ENCODE peak calls at places on chromosomes 4 and X, in nine cellular contexts. C is body of pancreas, M is A549, V is cardiac muscle cell, U is ovary, O is heart right ventricle, N is neural progenitor cell, Z is tibial artery, X is foreskin keratinocyte. K is an unnamed sample. For H3K4me1, the result is how much of the 10 kb centered on the place peaks cover.

GRCh38 chr4:139144161-139144859 is 32.7 kb downstream of the ELF2 start:
- DNase-seq in C (no peak), M (no peak), V (peak), U (no peak), O (peak), N (peak), Z (peak), X (peak), K (no peak)

GRCh38 chr4:113762851-113763172 is 1.3 kb upstream of the CAMK2D start:
- DNase-seq in C (no peak), M (no peak), V (no peak), U (no peak), O (no peak), N (no peak), Z (no peak), X (no peak), K (no peak)

GRCh38 chrX:136039968-136040367 is 54.7 kb downstream of the SLC9A6 start:
- DNase-seq in C (no peak), M (no peak), V (no peak), U (no peak), O (no peak), N (no peak), Z (no peak), X (no peak), K (no peak)

GRCh38 chr4:172850838-172851237 is 317.8 kb upstream of the GALNT7 start:
- DNase-seq in C (no peak), M (no peak), V (peak), U (no peak), O (no peak), N (no peak), Z (no peak), X (peak), K (no peak)

GRCh38 chr4:113825272-113825671 is 63.7 kb upstream of the CAMK2D start:
- DNase-seq in C (no peak), M (no peak), V (no peak), U (no peak), O (no peak), N (no peak), Z (no peak), X (no peak), K (no peak)

GRCh38 chr4:73392936-73393335 is 11.2 kb upstream of the ALB start:
- DNase-seq in C (no peak), M (no peak), V (no peak), U (no peak), O (no peak), N (no peak), Z (no peak), X (no peak), K (no peak)

GRCh38 chr4:37225778-37226177 is 18.8 kb upstream of the NWD2 start:
- DNase-seq in C (no peak), M (no peak), V (no peak), U (no peak), O (no peak), N (no peak), Z (no peak), X (no peak), K (no peak)

GRCh38 chr4:76614589-76614988 is 179.6 kb downstream of the SHROOM3 start:
- DNase-seq in C (no peak), M (no peak), V (no peak), U (no peak), O (no peak), N (no peak), Z (no peak), X (no peak), K (no peak)

GRCh38 chrX:107454302-107454701 is 4.8 kb downstream of the FRMPD3 start:
- DNase-seq in C (no peak), M (no peak), V (no peak), U (no peak), O (no peak), N (no peak), Z (no peak), X (peak), K (no peak)

GRCh38 chr4:129062580-129062979 is 30.8 kb downstream of the SCLT1 start:
- DNase-seq in C (no peak), M (no peak), V (no peak), U (no peak), O (no peak), N (no peak), Z (no peak), X (no peak), K (no peak)

GRCh38 chr4:2248044-2248780 is 6.3 kb upstream of the HAUS3 start:
- DNase-seq in C (peak), M (no peak), V (no peak), U (no peak), O (no peak), N (no peak), Z (peak), X (no peak), K (no peak)

GRCh38 chr4:103645991-103646390 is 73.8 kb downstream of the TACR3 start:
- DNase-seq in C (no peak), M (no peak), V (no peak), U (no peak), O (no peak), N (no peak), Z (no peak), X (no peak), K (no peak)

GRCh38 chr4:71635094-71635493 is 148.8 kb downstream of the GC start:
- DNase-seq in C (no peak), M (no peak), V (peak), U (no peak), O (no peak), N (no peak), Z (no peak), X (no peak), K (no peak)

GRCh38 chr4:17095771-17096170 is 197.3 kb upstream of the LDB2 start:
- DNase-seq in C (no peak), M (no peak), V (no peak), U (no peak), O (no peak), N (no peak), Z (no peak), X (no peak), K (no peak)

GRCh38 chr4:37964734-37965457 is 4.7 kb downstream of the PTTG2 start:
- DNase-seq in C (no peak), M (no peak), V (no peak), U (no peak), O (no peak), N (no peak), Z (no peak), X (no peak), K (no peak)

GRCh38 chrX:47176101-47176740 is 17.4 kb upstream of the UBA1 start:
- DNase-seq in C (no peak), M (no peak), V (no peak), U (no peak), O (no peak), N (no peak), Z (no peak), X (no peak), K (no peak)

GRCh38 chr4:30901781-30902479 is 181.8 kb downstream of the PCDH7 start:
- DNase-seq in C (no peak), M (no peak), V (no peak), U (no peak), O (no peak), N (no peak), Z (no peak), X (no peak), K (no peak)

GRCh38 chr4:89829470-89830138 is 7.4 kb downstream of the SNCA start:
- DNase-seq in C (no peak), M (no peak), V (peak), U (no peak), O (no peak), N (no peak), Z (peak), X (peak), K (peak)

GRCh38 chrX:123731258-123731986 is 1.4 kb downstream of the THOC2 start:
- DNase-seq in C (no peak), M (peak), V (peak), U (peak), O (no peak), N (peak), Z (no peak), X (no peak), K (no peak)

GRCh38 chrX:120419465-120419864 is 49.6 kb downstream of the LAMP2 start:
- DNase-seq in C (no peak), M (no peak), V (no peak), U (no peak), O (no peak), N (no peak), Z (no peak), X (no peak), K (no peak)

GRCh38 chr4:118749347-118749988 is 64.3 kb downstream of the METTL14 start:
- DNase-seq in C (no peak), M (no peak), V (no peak), U (no peak), O (no peak), N (no peak), Z (no peak), X (no peak), K (no peak)

GRCh38 chr4:173181769-173182374 is 13.3 kb downstream of the GALNT7 start:
- DNase-seq in C (no peak), M (no peak), V (peak), U (no peak), O (no peak), N (no peak), Z (no peak), X (peak), K (no peak)

GRCh38 chr4:38089961-38090360 is 129.8 kb downstream of the PTTG2 start:
- DNase-seq in C (no peak), M (no peak), V (no peak), U (no peak), O (no peak), N (no peak), Z (no peak), X (no peak), K (no peak)

GRCh38 chr4:92346289-92346688 is 42.5 kb downstream of the GRID2 start:
- DNase-seq in C (no peak), M (no peak), V (no peak), U (no peak), O (no peak), N (no peak), Z (no peak), X (no peak), K (no peak)

GRCh38 chr4:92529510-92529909 is 225.7 kb downstream of the GRID2 start:
- DNase-seq in C (no peak), M (no peak), V (no peak), U (no peak), O (no peak), N (no peak), Z (no peak), X (no peak), K (no peak)

GRCh38 chr4:95129036-95129435 is 371.3 kb downstream of the BMPR1B start:
- DNase-seq in C (no peak), M (no peak), V (peak), U (no peak), O (no peak), N (no peak), Z (no peak), X (no peak), K (no peak)

GRCh38 chr4:95124906-95125504 is 367.2 kb downstream of the BMPR1B start:
- DNase-seq in C (no peak), M (peak), V (peak), U (peak), O (no peak), N (peak), Z (no peak), X (no peak), K (no peak)

DNA sequence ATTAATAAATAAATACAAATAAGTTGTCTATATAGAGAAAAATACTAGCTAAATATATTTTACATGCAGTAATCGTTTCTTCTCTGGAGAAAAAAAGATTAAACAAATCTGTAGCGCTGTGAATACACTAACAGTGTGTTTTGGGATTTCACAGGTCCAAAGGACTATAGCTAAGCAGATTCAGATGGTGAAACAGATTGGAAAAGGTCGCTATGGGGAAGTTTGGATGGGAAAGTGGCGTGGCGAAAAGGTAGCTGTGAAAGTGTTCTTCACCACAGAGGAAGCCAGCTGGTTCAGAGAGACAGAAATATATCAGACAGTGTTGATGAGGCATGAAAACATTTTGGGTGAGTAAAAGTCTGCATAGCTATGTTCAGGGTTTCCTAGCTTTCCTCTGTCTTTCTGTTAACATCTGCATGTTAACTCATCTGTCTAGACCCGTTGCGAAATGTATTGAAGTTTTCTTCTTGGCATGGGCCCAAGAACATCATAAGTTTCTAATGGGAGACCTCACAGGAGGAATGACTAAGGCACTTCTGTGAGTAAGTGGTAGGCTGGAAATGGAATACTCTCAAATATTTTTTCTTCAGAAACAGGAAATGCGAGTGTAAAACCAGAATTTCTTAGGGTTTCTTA is 372.1 kb downstream of the BMPR1B start:
- DNase-seq in C (peak), M (peak), V (peak), U (no peak), O (no peak), N (no peak), Z (peak), X (peak), K (no peak)
- TF ChIP-seq CTCF in C (no peak), M (no peak), V (no peak), U (no peak), O (no peak), N (no peak), Z (no peak), X (no peak), K (no peak)

GRCh38 chr4:8472689-8473197 is 32.2 kb downstream of the TRMT44 start:
- DNase-seq in C (no peak), M (no peak), V (peak), U (peak), O (peak), N (no peak), Z (peak), X (no peak), K (no peak)
- H3K4me1 ChIP-seq in C (under half), M (under half), V (under half), U (under half), O (under half), N (under half), Z (under half), X (under half), K (under half)

DNA sequence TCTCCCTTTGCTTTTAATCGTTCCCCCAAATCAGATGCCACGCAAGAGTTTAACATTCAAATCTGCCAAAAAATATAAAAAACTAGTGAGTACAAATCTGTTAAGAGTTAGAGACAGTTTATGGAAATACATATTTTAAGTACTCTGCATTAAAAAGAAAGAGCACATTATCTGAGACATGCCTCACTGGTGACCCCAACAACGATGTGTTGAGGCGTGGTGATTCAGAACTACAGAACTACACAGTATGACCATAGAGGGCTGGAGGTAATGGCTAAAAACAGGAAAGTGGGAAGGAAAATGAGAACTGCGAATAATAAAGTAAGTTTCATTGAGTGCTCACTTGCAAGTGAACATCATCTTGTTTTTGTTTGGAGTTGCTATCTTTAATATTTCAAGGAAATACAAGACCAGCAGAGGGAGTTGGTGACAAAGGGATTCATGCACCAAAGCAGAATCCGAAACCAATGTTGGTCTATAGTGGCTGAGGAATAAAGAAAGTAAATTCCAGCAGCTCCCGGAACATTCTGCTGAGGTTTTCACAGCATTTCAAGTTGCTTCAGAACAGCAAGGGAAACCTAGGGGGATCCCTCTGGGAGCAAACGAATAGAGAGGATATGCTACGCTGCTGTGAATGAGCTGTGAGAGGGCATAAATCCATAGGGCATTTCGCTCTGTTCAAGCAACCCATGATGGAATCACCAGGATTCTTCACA is 92.2 kb downstream of the DCHS2 start:
- DNase-seq in C (no peak), M (peak), V (peak), U (no peak), O (no peak), N (peak), Z (no peak), X (no peak), K (peak)
- TF ChIP-seq CTCF in C (peak), M (peak), V (peak), U (peak), O (no peak), N (peak), Z (peak), X (peak), K (no peak)

GRCh38 chrX:68932611-68933010 is 103.8 kb downstream of the EFNB1 start:
- DNase-seq in C (no peak), M (no peak), V (peak), U (no peak), O (no peak), N (no peak), Z (no peak), X (no peak), K (no peak)
- H3K4me1 ChIP-seq in C (under half), M (under half), V (under half), U (under half), O (under half), N (under half), Z (under half), X (under half), K (under half)

GRCh38 chr4:160175064-160175643 is 1072.3 kb downstream of the RAPGEF2 start:
- DNase-seq in C (no peak), M (no peak), V (no peak), U (no peak), O (no peak), N (peak), Z (no peak), X (peak), K (no peak)
- TF ChIP-seq CTCF in C (no peak), M (no peak), V (no peak), U (no peak), O (no peak), N (peak), Z (no peak), X (no peak), K (peak)

GRCh38 chr4:1244081-1244977 is 4.6 kb downstream of the CTBP1 start:
- DNase-seq in C (peak), M (no peak), V (no peak), U (peak), O (peak), N (no peak), Z (peak), X (no peak), K (no peak)

GRCh38 chr4:1242506-1243450 is 6.2 kb downstream of the CTBP1 start:
- DNase-seq in C (peak), M (no peak), V (no peak), U (peak), O (peak), N (no peak), Z (peak), X (no peak), K (peak)

GRCh38 chr4:1241936-1242505 is 6.9 kb downstream of the CTBP1 start:
- DNase-seq in C (peak), M (no peak), V (no peak), U (peak), O (peak), N (no peak), Z (peak), X (no peak), K (peak)

GRCh38 chr4:1244978-1245471 is 3.9 kb downstream of the CTBP1 start:
- DNase-seq in C (peak), M (no peak), V (no peak), U (no peak), O (peak), N (no peak), Z (peak), X (no peak), K (no peak)

DNA sequence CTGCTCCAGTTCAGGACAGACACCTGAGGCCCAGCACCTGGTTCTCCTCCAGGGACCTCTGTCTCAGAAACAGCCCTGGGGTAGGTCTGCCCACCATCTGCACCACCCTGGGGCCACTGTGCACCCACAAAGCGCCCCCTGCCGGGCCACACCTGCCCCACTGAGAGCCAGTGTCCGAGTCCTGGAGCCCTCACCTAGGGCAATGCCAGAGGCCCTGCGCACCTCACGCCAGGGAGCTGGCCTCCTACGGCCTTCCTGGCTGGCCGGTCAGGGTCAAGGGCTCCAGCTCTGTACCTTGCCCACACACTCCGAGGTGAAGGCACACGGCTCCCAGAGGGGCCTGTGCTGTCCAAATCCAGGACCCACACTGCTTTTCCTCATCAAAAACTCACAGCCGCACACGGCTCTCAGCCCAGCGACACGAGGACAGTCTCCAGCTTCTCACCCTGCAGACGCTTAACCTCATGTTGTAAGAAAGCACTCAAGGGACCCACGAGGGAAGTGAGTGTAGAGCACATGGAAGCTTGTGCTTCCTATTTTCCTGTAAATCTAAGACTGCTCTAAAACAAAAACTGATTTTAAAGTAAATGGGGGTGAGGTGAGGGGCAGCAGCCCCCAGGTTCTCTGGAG is 5.4 kb downstream of the CTBP1 start:
- DNase-seq in C (peak), M (no peak), V (no peak), U (no peak), O (peak), N (no peak), Z (peak), X (no peak), K (peak)
- H3K4me1 ChIP-seq in C (half or more), M (under half), V (under half), U (under half), O (half or more), N (under half), Z (half or more), X (under half), K (under half)

DNA sequence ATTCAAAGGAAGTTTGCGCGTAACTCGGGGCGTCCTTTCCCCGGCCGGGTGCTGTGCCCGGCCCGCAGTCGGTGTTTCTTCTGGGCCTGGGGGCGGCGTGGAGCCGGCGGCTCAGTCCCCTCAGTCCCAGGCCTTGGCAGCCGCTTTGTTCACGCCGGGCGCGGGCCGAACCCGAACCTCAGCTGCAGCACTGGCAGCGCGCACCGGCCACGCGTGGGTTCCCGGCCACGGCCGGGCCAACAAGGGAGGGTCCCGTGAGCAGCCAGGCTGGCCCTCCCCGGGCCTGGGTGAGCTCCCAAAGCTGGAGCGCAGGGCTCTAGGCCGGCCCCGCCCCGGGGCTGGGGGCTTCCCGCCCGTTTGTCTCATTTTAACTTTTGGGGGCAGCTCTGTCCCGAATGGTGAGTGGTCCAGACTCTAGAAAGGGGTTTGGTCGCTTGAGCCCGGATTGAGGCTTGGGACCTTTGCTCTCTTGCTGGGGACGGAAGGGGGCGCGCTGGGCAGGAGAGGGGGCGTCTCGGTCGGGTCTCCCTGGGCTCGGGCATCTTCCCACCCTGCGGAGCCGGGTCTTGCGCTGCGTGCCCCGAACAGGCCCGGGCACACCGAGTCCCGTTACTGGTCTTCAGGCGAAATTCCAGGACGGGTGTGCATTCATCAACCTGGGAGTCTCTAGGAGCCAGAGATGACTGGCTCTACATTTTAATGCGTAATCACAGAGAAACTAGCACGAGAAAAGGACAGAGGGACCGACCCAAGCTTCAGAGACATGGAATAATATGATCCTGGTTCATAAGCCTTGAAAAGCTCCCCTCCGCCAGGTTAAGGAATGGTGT is 177.1 kb downstream of the CBR4 start:
- DNase-seq in C (no peak), M (peak), V (no peak), U (peak), O (peak), N (peak), Z (peak), X (no peak), K (no peak)
- TF ChIP-seq CTCF in C (no peak), M (peak), V (peak), U (no peak), O (no peak), N (peak), Z (no peak), X (peak), K (no peak)